ENCODE peak calls at places on chromosome 19, in seven cellular contexts. One of them, this sample, is unnamed.

GRCh38 chr19:7788933-7789323 is 25.9 kb downstream of the CLEC4M start:
- DNase-seq in stomach: no peak
- DNase-seq in lower leg skin: no peak
- DNase-seq in H54: no peak
- DNase-seq in A549: no peak
- DNase-seq in breast epithelium: no peak
- DNase-seq in ovary: no peak
- DNase-seq in this sample: no peak

GRCh38 chr19:10368101-10368803 is 12.1 kb downstream of the TYK2 start:
- DNase-seq in stomach: no peak
- DNase-seq in H54: no peak
- DNase-seq in A549: no peak
- DNase-seq in breast epithelium: no peak
- DNase-seq in ovary: no peak
- DNase-seq in lower leg skin: no peak
- DNase-seq in this sample: no peak

GRCh38 chr19:15323496-15324235 is 8.7 kb downstream of the BRD4 start:
- DNase-seq in A549: no peak
- DNase-seq in ovary: peak; percentile 64
- DNase-seq in breast epithelium: no peak
- DNase-seq in lower leg skin: peak; percentile 93
- DNase-seq in stomach: peak; percentile 57
- DNase-seq in H54: no peak
- DNase-seq in this sample: peak; percentile 66

GRCh38 chr19:11041966-11042627 is 47.2 kb upstream of the LDLR start:
- DNase-seq in ovary: no peak
- DNase-seq in breast epithelium: peak; percentile 76
- DNase-seq in stomach: peak; percentile 97
- DNase-seq in H54: no peak
- DNase-seq in lower leg skin: no peak
- DNase-seq in A549: no peak
- DNase-seq in this sample: no peak

GRCh38 chr19:29277107-29277506 is 64.2 kb upstream of the UQCRFS1 start:
- DNase-seq in stomach: no peak
- DNase-seq in H54: peak; percentile 82
- DNase-seq in breast epithelium: no peak
- DNase-seq in ovary: no peak
- DNase-seq in A549: peak; percentile 52
- DNase-seq in lower leg skin: peak; percentile 76
- DNase-seq in this sample: peak; percentile 23

GRCh38 chr19:16970821-16971220 is 55.8 kb downstream of the CPAMD8 start:
- DNase-seq in A549: no peak
- DNase-seq in lower leg skin: no peak
- DNase-seq in H54: no peak
- DNase-seq in stomach: no peak
- DNase-seq in ovary: no peak
- DNase-seq in breast epithelium: peak; percentile 36
- DNase-seq in this sample: no peak

GRCh38 chr19:33794578-33795369 is 1.9 kb upstream of the KCTD15 start:
- DNase-seq in A549: no peak
- DNase-seq in H54: no peak
- DNase-seq in lower leg skin: no peak
- DNase-seq in ovary: peak; percentile 66
- DNase-seq in breast epithelium: no peak
- DNase-seq in stomach: no peak
- DNase-seq in this sample: no peak

GRCh38 chr19:15276620-15277019 is 44.4 kb upstream of the EPHX3 start:
- DNase-seq in A549: no peak
- DNase-seq in H54: no peak
- DNase-seq in breast epithelium: no peak
- DNase-seq in lower leg skin: no peak
- DNase-seq in ovary: no peak
- DNase-seq in stomach: no peak
- DNase-seq in this sample: peak; percentile 67

GRCh38 chr19:9863759-9864158 is 28.6 kb downstream of the PIN1 start:
- DNase-seq in stomach: no peak
- DNase-seq in lower leg skin: no peak
- DNase-seq in ovary: no peak
- DNase-seq in breast epithelium: no peak
- DNase-seq in H54: no peak
- DNase-seq in A549: no peak
- DNase-seq in this sample: no peak

GRCh38 chr19:23957660-23958281 is 43.1 kb downstream of the ZNF726 start:
- DNase-seq in ovary: no peak
- DNase-seq in breast epithelium: no peak
- DNase-seq in stomach: no peak
- DNase-seq in H54: peak; percentile 47
- DNase-seq in A549: peak; percentile 11
- DNase-seq in lower leg skin: no peak
- DNase-seq in this sample: no peak

GRCh38 chr19:7751157-7751783 is 3.9 kb upstream of the CD209 start:
- DNase-seq in H54: no peak
- DNase-seq in ovary: no peak
- DNase-seq in stomach: no peak
- DNase-seq in A549: no peak
- DNase-seq in breast epithelium: no peak
- DNase-seq in lower leg skin: no peak
- DNase-seq in this sample: no peak

GRCh38 chr19:15419413-15420025 is 731 bp upstream of the AKAP8L start:
- DNase-seq in stomach: no peak
- DNase-seq in breast epithelium: no peak
- DNase-seq in A549: no peak
- DNase-seq in lower leg skin: no peak
- DNase-seq in ovary: no peak
- DNase-seq in H54: no peak
- DNase-seq in this sample: no peak

GRCh38 chr19:17445526-17446165 is 2.8 kb downstream of the TMEM221 start:
- DNase-seq in A549: no peak
- DNase-seq in stomach: no peak
- DNase-seq in lower leg skin: no peak
- DNase-seq in H54: no peak
- DNase-seq in ovary: no peak
- DNase-seq in breast epithelium: no peak
- DNase-seq in this sample: no peak

GRCh38 chr19:10836478-10837325 is 690 bp upstream of the TMED1 start:
- DNase-seq in ovary: peak; percentile 88
- DNase-seq in lower leg skin: peak; percentile 96
- DNase-seq in breast epithelium: peak; percentile 76
- DNase-seq in stomach: peak; percentile 82
- DNase-seq in H54: no peak
- DNase-seq in A549: peak; percentile 93
- DNase-seq in this sample: peak; percentile 89

GRCh38 chr19:40365613-40366401 is 17.3 kb downstream of the PLD3 start:
- DNase-seq in ovary: peak; percentile 89
- DNase-seq in lower leg skin: peak; percentile 91
- DNase-seq in stomach: peak; percentile 54
- DNase-seq in breast epithelium: no peak
- DNase-seq in H54: peak; percentile 96
- DNase-seq in A549: peak; percentile 70
- DNase-seq in this sample: peak; percentile 54
- TF ChIP-seq POLR2A in ovary: no peak
- TF ChIP-seq POLR2A in lower leg skin: no peak
- TF ChIP-seq POLR2A in stomach: no peak
- TF ChIP-seq POLR2A in breast epithelium: no peak
- TF ChIP-seq POLR2A in H54: peak; percentile 82
- TF ChIP-seq POLR2A in A549: peak; percentile 87
- TF ChIP-seq POLR2A in this sample: no peak

GRCh38 chr19:12947702-12948596 is 2.3 kb downstream of the RAD23A start:
- DNase-seq in A549: no peak
- DNase-seq in H54: no peak
- DNase-seq in lower leg skin: no peak
- DNase-seq in ovary: peak; percentile 46
- DNase-seq in breast epithelium: no peak
- DNase-seq in stomach: peak; percentile 48
- DNase-seq in this sample: peak; percentile 60

GRCh38 chr19:12948597-12949362 is 3.1 kb downstream of the RAD23A start:
- DNase-seq in H54: no peak
- DNase-seq in breast epithelium: no peak
- DNase-seq in ovary: no peak
- DNase-seq in lower leg skin: no peak
- DNase-seq in A549: no peak
- DNase-seq in stomach: no peak
- DNase-seq in this sample: no peak

GRCh38 chr19:12944064-12944674 is 1.5 kb upstream of the RAD23A start:
- DNase-seq in ovary: no peak
- DNase-seq in H54: no peak
- DNase-seq in lower leg skin: no peak
- DNase-seq in stomach: no peak
- DNase-seq in breast epithelium: no peak
- DNase-seq in A549: no peak
- DNase-seq in this sample: no peak

GRCh38 chr19:12945479-12946091 is at the start of gene RAD23A:
- DNase-seq in H54: peak; percentile 81
- DNase-seq in A549: peak; percentile 98
- DNase-seq in stomach: peak; percentile 100
- DNase-seq in lower leg skin: peak; percentile 99
- DNase-seq in breast epithelium: peak; percentile 97
- DNase-seq in ovary: peak; percentile 99
- DNase-seq in this sample: peak; percentile 99

DNA sequence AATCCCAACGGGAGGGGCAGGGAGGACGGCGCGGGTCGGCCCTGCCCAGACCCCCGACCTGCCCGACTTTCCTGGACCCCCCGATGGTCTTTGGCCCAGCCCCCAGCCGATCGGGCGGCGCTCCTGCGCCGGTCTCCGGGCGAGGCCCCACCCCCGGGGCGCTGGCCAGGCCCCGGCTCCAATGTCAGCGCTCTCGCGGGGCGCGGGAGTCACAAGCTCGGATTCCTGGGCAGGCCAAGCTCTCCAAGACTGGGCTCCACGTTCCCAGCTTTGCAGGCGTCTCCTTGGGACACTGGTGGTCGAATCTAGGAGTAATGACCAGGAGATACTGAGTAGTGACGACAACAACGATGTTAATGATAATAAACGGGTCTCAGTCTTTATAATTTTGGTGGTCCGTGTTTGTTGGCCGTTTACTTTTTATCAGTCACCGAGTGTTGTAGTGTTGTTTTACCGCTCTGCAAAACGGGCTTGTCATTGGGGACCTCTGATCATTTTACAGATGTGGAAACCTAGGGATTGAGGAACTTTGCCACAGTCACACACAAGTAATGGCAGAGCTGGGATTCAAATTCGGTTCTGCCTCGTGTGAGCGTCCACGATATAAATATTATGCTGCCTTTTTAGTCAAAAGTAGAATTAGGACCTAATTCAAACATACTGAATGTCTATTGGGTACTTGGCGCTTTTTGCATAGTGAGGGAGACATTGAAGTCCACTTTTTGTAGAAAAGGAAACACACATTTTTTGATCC is 607 bp downstream of the RAD23A start:
- DNase-seq in ovary: peak; percentile 76
- DNase-seq in H54: no peak
- DNase-seq in lower leg skin: peak; percentile 90
- DNase-seq in breast epithelium: peak; percentile 75
- DNase-seq in stomach: peak; percentile 77
- DNase-seq in A549: peak; percentile 67
- DNase-seq in this sample: peak; percentile 79
- TF ChIP-seq POLR2A in ovary: no peak
- TF ChIP-seq POLR2A in H54: peak; percentile 41
- TF ChIP-seq POLR2A in lower leg skin: no peak
- TF ChIP-seq POLR2A in breast epithelium: no peak
- TF ChIP-seq POLR2A in stomach: no peak
- TF ChIP-seq POLR2A in A549: no peak
- TF ChIP-seq POLR2A in this sample: no peak

GRCh38 chr19:4083677-4084546 is 17.2 kb upstream of the ZBTB7A start:
- DNase-seq in H54: no peak
- DNase-seq in stomach: peak; percentile 89
- DNase-seq in lower leg skin: no peak
- DNase-seq in A549: no peak
- DNase-seq in breast epithelium: peak; percentile 78
- DNase-seq in ovary: peak; percentile 52
- DNase-seq in this sample: peak; percentile 54
- TF ChIP-seq POLR2A in H54: no peak
- TF ChIP-seq POLR2A in stomach: no peak
- TF ChIP-seq POLR2A in lower leg skin: no peak
- TF ChIP-seq POLR2A in A549: no peak
- TF ChIP-seq POLR2A in breast epithelium: no peak
- TF ChIP-seq POLR2A in ovary: no peak
- TF ChIP-seq POLR2A in this sample: no peak

DNA sequence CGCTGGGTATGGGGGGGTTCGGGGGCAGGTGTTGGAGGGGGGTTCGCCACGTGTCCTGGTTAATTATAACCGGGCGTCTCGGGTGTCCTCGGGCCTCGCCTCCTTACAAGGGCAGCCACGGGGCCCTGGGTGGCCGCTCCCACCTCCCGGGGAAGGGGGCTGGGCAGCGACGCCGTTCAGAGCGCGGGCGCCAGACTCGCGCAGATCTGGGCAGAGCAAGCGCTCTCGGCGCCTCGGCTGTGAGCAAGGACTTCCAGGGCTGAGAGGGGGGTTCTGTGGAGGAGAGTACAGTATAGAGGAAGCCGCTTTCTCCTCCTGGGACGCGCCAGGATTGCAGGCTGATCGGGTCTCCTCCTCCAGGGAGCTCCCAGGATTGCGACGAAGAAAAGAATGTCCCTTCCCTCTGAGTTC is 1.0 kb upstream of the CKM start:
- DNase-seq in stomach: peak; percentile 28
- DNase-seq in A549: no peak
- DNase-seq in H54: no peak
- DNase-seq in ovary: no peak
- DNase-seq in breast epithelium: no peak
- DNase-seq in lower leg skin: no peak
- DNase-seq in this sample: no peak
- TF ChIP-seq POLR2A in stomach: no peak
- TF ChIP-seq POLR2A in A549: no peak
- TF ChIP-seq POLR2A in H54: no peak
- TF ChIP-seq POLR2A in ovary: no peak
- TF ChIP-seq POLR2A in breast epithelium: no peak
- TF ChIP-seq POLR2A in lower leg skin: no peak
- TF ChIP-seq POLR2A in this sample: no peak

GRCh38 chr19:35447870-35448492 is at the start of gene FFAR2:
- DNase-seq in lower leg skin: no peak
- DNase-seq in breast epithelium: no peak
- DNase-seq in stomach: no peak
- DNase-seq in H54: no peak
- DNase-seq in A549: no peak
- DNase-seq in ovary: no peak
- DNase-seq in this sample: no peak
- TF ChIP-seq POLR2A in lower leg skin: no peak
- TF ChIP-seq POLR2A in breast epithelium: no peak
- TF ChIP-seq POLR2A in stomach: no peak
- TF ChIP-seq POLR2A in H54: no peak
- TF ChIP-seq POLR2A in A549: no peak
- TF ChIP-seq POLR2A in ovary: no peak
- TF ChIP-seq POLR2A in this sample: no peak

DNA sequence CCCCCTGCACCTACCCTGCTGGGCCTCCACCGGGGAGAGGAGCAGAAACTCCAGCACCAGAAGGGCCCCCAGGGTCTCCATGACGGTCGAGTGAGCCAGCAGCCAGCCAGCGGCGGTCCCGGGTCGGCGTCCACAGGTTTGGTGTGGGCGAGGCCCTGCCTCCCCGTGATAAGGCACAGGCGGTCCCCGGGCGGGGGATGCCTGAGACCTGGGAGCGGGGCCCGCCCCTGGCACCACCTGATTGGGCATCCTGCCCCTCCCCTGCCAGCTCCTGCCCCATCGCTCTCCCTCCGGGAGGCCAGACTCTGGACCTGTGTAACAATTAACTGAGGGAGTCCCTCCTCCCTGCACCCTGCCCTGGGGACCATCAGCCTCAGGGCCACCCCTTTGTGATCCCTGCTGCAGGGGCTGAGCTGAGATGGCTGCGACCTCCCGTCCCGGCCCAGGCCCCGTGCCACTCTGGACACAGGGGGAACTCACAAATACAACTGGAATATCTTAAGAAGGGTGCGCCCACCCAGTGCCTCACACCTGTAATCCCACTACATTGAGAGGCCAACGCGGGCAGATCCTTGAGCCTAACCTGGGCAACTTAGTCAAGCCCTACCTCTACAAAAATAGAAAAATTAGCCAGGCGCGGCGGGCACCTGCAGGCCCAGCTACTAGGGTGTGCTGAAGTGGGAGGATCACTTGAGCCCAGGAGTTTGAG is at the start of gene SMIM24:
- DNase-seq in H54: no peak
- DNase-seq in A549: no peak
- DNase-seq in ovary: no peak
- DNase-seq in lower leg skin: no peak
- DNase-seq in breast epithelium: no peak
- DNase-seq in stomach: peak; percentile 88
- DNase-seq in this sample: peak; percentile 80
- TF ChIP-seq POLR2A in H54: no peak
- TF ChIP-seq POLR2A in A549: no peak
- TF ChIP-seq POLR2A in ovary: no peak
- TF ChIP-seq POLR2A in lower leg skin: no peak
- TF ChIP-seq POLR2A in breast epithelium: no peak
- TF ChIP-seq POLR2A in stomach: no peak
- TF ChIP-seq POLR2A in this sample: no peak